ENCODE peak calls at places on chromosomes 13 and 19, in ten cellular contexts. F, C, B, T, P, M, W, N, L and J are unnamed samples.
A peak's percentile ranks its signal among the peaks of the same experiment; 100 is the strongest.

GRCh38 chr13:98990701-98991100 is 12.8 kb upstream of the DOCK9 start:
- DNase-seq in F (no peak), L (no peak), C (no peak), T (no peak), N (no peak), B (no peak), W (no peak), P (no peak), M (no peak), J (peak; percentile 86)

GRCh38 chr19:2487780-2488330 is 11.9 kb downstream of the GADD45B start:
- DNase-seq in F (no peak), M (no peak), L (no peak), C (no peak), T (no peak), B (no peak), N (no peak), W (no peak), P (no peak), J (no peak)

GRCh38 chr13:111380431-111380830 is 60.0 kb downstream of the TEX29 start:
- DNase-seq in M (no peak), P (no peak), N (no peak), W (no peak), C (no peak), B (no peak), L (no peak), F (no peak), T (no peak), J (no peak)

GRCh38 chr19:55681131-55682087 is 6.4 kb downstream of the EPN1 start:
- DNase-seq in L (no peak), N (no peak), W (no peak), P (no peak), B (peak; percentile 53), F (no peak), M (no peak), C (peak; percentile 75), T (no peak), J (no peak)

GRCh38 chr13:59250276-59250990 is 913.3 kb downstream of the DIAPH3 start:
- DNase-seq in T (no peak), C (no peak), W (no peak), F (no peak), B (no peak), M (no peak), L (no peak), P (no peak), N (no peak), J (no peak)

GRCh38 chr13:103859952-103860351 is 793.7 kb upstream of the SLC10A2 start:
- DNase-seq in T (no peak), N (no peak), M (no peak), C (no peak), F (no peak), W (no peak), P (no peak), B (no peak), L (no peak), J (no peak)

GRCh38 chr13:106507560-106508274 is 27.7 kb downstream of the EFNB2 start:
- DNase-seq in L (no peak), P (peak; percentile 76), F (no peak), M (peak; percentile 96), C (no peak), T (no peak), B (peak; percentile 95), N (no peak), W (no peak), J (peak; percentile 94)

GRCh38 chr19:10096615-10096963 is 5.9 kb downstream of the ANGPTL6 start:
- DNase-seq in P (no peak), W (no peak), M (no peak), L (no peak), N (no peak), C (no peak), T (no peak), B (no peak), F (peak; percentile 32), J (no peak)

GRCh38 chr13:97502192-97502591 is 68.2 kb downstream of the RAP2A start:
- DNase-seq in T (no peak), N (no peak), C (peak; percentile 20), L (no peak), P (no peak), W (no peak), F (peak; percentile 43), B (peak; percentile 11), M (no peak), J (no peak)

GRCh38 chr13:93244918-93245280 is 18.3 kb downstream of the GPC6 start:
- DNase-seq in P (no peak), F (no peak), T (no peak), M (no peak), B (peak; percentile 38), L (no peak), W (no peak), C (no peak), N (no peak), J (peak; percentile 63)

GRCh38 chr19:33273881-33274662 is 28.3 kb downstream of the CEBPA start:
- DNase-seq in B (peak; percentile 84), F (no peak), C (no peak), W (no peak), M (peak; percentile 94), N (no peak), L (no peak), T (no peak), P (peak; percentile 34), J (peak; percentile 79)

GRCh38 chr19:2270157-2270571 is 11.8 kb downstream of the PEAK3 start:
- DNase-seq in T (no peak), F (peak; percentile 61), N (no peak), B (no peak), L (peak; percentile 90), M (no peak), W (no peak), C (peak; percentile 74), P (no peak), J (no peak)

GRCh38 chr19:8367327-8368001 is 3.5 kb downstream of the ANGPTL4 start:
- DNase-seq in T (no peak), F (peak; percentile 91), M (peak; percentile 92), L (no peak), N (no peak), B (peak; percentile 98), W (no peak), P (peak; percentile 96), C (peak; percentile 92), J (peak; percentile 79)

GRCh38 chr13:59047546-59047945 is 1116.2 kb downstream of the DIAPH3 start:
- DNase-seq in W (no peak), T (no peak), M (no peak), P (no peak), B (no peak), L (no peak), F (no peak), C (no peak), N (no peak), J (peak; percentile 17)

GRCh38 chr19:47086280-47086679 is 27.3 kb downstream of the ZC3H4 start:
- DNase-seq in P (no peak), W (no peak), C (no peak), T (no peak), B (no peak), N (no peak), F (no peak), L (no peak), M (no peak), J (no peak)

GRCh38 chr19:2308114-2308556 is at the start of gene LINGO3:
- DNase-seq in M (no peak), C (no peak), B (no peak), N (no peak), L (peak; percentile 79), T (no peak), P (no peak), W (no peak), F (no peak), J (no peak)

GRCh38 chr19:34595683-34596082 is 81.3 kb downstream of the SCGB2B2 start:
- DNase-seq in B (no peak), L (no peak), F (no peak), N (no peak), M (no peak), P (no peak), C (no peak), T (no peak), W (no peak), J (no peak)

GRCh38 chr19:10076535-10076934 is 9.6 kb upstream of the SHFL start:
- DNase-seq in C (no peak), L (no peak), F (no peak), W (no peak), T (no peak), M (no peak), B (no peak), N (no peak), P (no peak), J (no peak)

DNA sequence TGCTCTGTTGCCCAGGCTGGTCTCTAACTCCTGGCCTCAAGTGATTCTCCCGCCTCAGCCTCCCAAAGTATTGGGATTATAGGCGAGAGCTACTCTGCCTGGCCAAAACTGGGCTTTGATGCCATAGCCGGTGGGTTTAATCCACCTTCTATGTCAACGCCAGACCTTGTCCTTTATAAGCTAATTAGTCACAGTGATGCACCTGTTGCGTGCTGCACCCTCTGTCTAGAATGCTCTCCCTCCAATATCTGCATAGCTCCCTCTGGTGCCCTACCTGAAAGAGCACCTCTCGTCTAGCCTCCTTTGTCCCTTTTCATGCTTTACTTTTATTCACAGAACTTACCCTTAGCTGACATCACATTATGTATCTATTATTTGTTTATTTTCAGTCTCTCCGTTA is 148.2 kb downstream of the USP12 start:
- DNase-seq in N (no peak), C (no peak), W (no peak), P (no peak), L (no peak), F (no peak), T (no peak), B (no peak), M (no peak), J (no peak)
- TF ChIP-seq CTCF in N (no peak), C (no peak), W (no peak), P (no peak), L (no peak), F (no peak), T (no peak), B (no peak), M (no peak), J (no peak)

GRCh38 chr19:51719251-51719901 is 4.4 kb downstream of the HAS1 start:
- DNase-seq in F (no peak), L (peak; percentile 85), P (no peak), N (no peak), M (no peak), T (no peak), B (no peak), W (no peak), C (no peak), J (no peak)
- H3K4me3 ChIP-seq in F (peak overlapping the region; percentile 50), L (no peak overlapping the region), P (no peak overlapping the region), N (no peak overlapping the region), M (peak overlapping the region; percentile 41), T (no peak overlapping the region), B (no peak overlapping the region), W (no peak overlapping the region), C (no peak overlapping the region), J (no peak overlapping the region)

DNA sequence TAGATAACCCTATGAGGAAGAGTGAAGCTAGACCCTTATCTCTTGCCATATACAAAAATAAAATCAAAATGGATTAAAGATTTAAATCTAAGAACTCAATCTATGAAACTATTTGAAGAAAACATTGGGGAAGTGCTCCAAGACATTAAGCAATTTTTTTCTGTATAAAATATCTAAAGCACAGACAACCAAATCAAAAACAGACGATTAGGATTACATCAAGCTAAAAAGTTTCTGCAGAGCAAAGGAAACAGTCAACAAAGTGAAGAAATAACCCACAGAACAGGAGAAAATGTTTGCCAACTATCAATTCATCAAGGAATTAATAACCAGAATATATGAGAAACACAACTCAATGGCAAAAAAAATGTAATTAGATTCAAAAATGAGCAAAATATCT is 480.8 kb downstream of the LMO7 start:
- DNase-seq in B (no peak), L (no peak), T (no peak), C (no peak), F (no peak), W (no peak), M (no peak), N (no peak), P (no peak), J (no peak)
- H3K27me3 ChIP-seq in B (no peaks in the 10 kb centered on the region), L (no peaks in the 10 kb centered on the region), T (no peaks in the 10 kb centered on the region), C (no peaks in the 10 kb centered on the region), F (no peaks in the 10 kb centered on the region), W (no peaks in the 10 kb centered on the region), M (no peaks in the 10 kb centered on the region), N (no peaks in the 10 kb centered on the region), P (no peaks in the 10 kb centered on the region), J (no peaks in the 10 kb centered on the region)

GRCh38 chr19:412356-413355 is 3.7 kb upstream of the C2CD4C start:
- DNase-seq in P (no peak), L (no peak), N (no peak), F (no peak), W (no peak), C (no peak), T (no peak), M (no peak), B (no peak), J (no peak)
- TF ChIP-seq CTCF in P (no peak), L (no peak), N (no peak), F (no peak), W (no peak), C (no peak), T (no peak), M (no peak), B (no peak), J (no peak)